ENCODE peak calls at places on chromosome 20, in six cellular contexts. I, A, K, Y, N and S are unnamed samples.

GRCh38 chr20:4569092-4569491 is 152.6 kb upstream of the PRND start:
- DNase-seq in Y (no peak), I (no peak), K (no peak), N (peak; percentile 66), A (no peak), S (no peak)

GRCh38 chr20:50333856-50334255 is 143.2 kb downstream of the CEBPB start:
- DNase-seq in N (no peak), K (no peak), Y (no peak), A (no peak), I (no peak), S (peak; percentile 22)

GRCh38 chr20:3755269-3755668 is 12.3 kb downstream of the ADISSP start:
- DNase-seq in I (no peak), N (no peak), K (no peak), A (no peak), Y (no peak), S (no peak)

GRCh38 chr20:4592316-4593148 is 129.2 kb upstream of the PRND start:
- DNase-seq in N (no peak), Y (peak; percentile 48), I (peak; percentile 81), A (no peak), K (no peak), S (peak; percentile 84)

GRCh38 chr20:8399963-8400362 is 267.9 kb downstream of the PLCB1 start:
- DNase-seq in N (no peak), I (no peak), Y (no peak), A (no peak), K (no peak), S (no peak)

GRCh38 chr20:64131406-64131805 is 24.0 kb upstream of the NPBWR2 start:
- DNase-seq in K (peak; percentile 36), N (no peak), A (no peak), I (peak; percentile 60), Y (no peak), S (peak; percentile 33)

GRCh38 chr20:3889489-3890409 is 562 bp downstream of the PANK2 start:
- DNase-seq in I (peak; percentile 33), Y (peak; percentile 53), N (no peak), A (no peak), K (peak; percentile 75), S (peak; percentile 92)

GRCh38 chr20:4820833-4821518 is 99.3 kb downstream of the PRND start:
- DNase-seq in N (no peak), Y (peak; percentile 22), I (no peak), K (no peak), A (no peak), S (no peak)

GRCh38 chr20:57661201-57662027 is 41.2 kb upstream of the ZBP1 start:
- DNase-seq in A (no peak), I (no peak), N (no peak), Y (no peak), K (peak; percentile 60), S (peak; percentile 75)

GRCh38 chr20:11207749-11208502 is 534.1 kb upstream of the JAG1 start:
- DNase-seq in I (peak; percentile 76), A (peak; percentile 53), Y (no peak), N (no peak), K (no peak), S (no peak)

GRCh38 chr20:61357119-61357518 is 105.1 kb downstream of the CDH4 start:
- DNase-seq in I (no peak), A (no peak), N (no peak), K (no peak), Y (no peak), S (no peak)

GRCh38 chr20:48921883-48922867 is 664 bp downstream of the ARFGEF2 start:
- DNase-seq in K (peak; percentile 74), A (no peak), I (peak; percentile 67), N (no peak), Y (peak; percentile 36), S (peak; percentile 92)

GRCh38 chr20:52191132-52191435 is 495 bp downstream of the ZFP64 start:
- DNase-seq in A (no peak), I (no peak), K (no peak), N (no peak), Y (no peak), S (no peak)

GRCh38 chr20:32971703-32972161 is 32.5 kb downstream of the SUN5 start:
- DNase-seq in A (no peak), K (no peak), I (no peak), N (peak; percentile 66), Y (no peak), S (no peak)

GRCh38 chr20:45436732-45437485 is 21.0 kb downstream of the PIGT start:
- DNase-seq in Y (peak; percentile 85), N (peak; percentile 95), K (peak; percentile 94), I (peak; percentile 85), A (no peak), S (peak; percentile 97)
- TF ChIP-seq POLR2AphosphoS5 in Y (no peak), N (peak; percentile 67), K (peak; percentile 17), I (no peak), A (no peak), S (peak; percentile 82)

GRCh38 chr20:40648505-40649072 is 40.4 kb downstream of the MAFB start:
- DNase-seq in N (no peak), K (no peak), A (no peak), Y (no peak), I (peak; percentile 49), S (no peak)
- H3K4me3 ChIP-seq in N (no peak overlapping the region), K (no peak overlapping the region), A (no peak overlapping the region), Y (no peak overlapping the region), I (no peak overlapping the region), S (no peak overlapping the region)

GRCh38 chr20:24135786-24136185 is 147.2 kb upstream of the GGTLC1 start:
- DNase-seq in A (no peak), Y (no peak), I (no peak), K (no peak), N (no peak), S (no peak)

GRCh38 chr20:24136659-24137246 is 148.2 kb upstream of the GGTLC1 start:
- DNase-seq in N (no peak), I (no peak), K (no peak), Y (no peak), A (no peak), S (no peak)

GRCh38 chr20:24132246-24132645 is 143.7 kb upstream of the GGTLC1 start:
- DNase-seq in N (no peak), A (no peak), I (no peak), K (no peak), Y (no peak), S (no peak)

GRCh38 chr20:24134930-24135329 is 146.4 kb upstream of the GGTLC1 start:
- DNase-seq in I (no peak), A (no peak), Y (no peak), N (no peak), K (no peak), S (no peak)

GRCh38 chr20:24134284-24134683 is 145.7 kb upstream of the GGTLC1 start:
- DNase-seq in A (no peak), K (no peak), N (no peak), Y (no peak), I (no peak), S (no peak)
- TF ChIP-seq POLR2AphosphoS5 in A (no peak), K (no peak), N (no peak), Y (no peak), I (no peak), S (no peak)

GRCh38 chr20:44597516-44597915 is 15.1 kb downstream of the PKIG start:
- DNase-seq in N (no peak), K (no peak), I (no peak), Y (peak; percentile 40), A (no peak), S (no peak)

GRCh38 chr20:44598413-44599290 is 16.3 kb downstream of the PKIG start:
- DNase-seq in K (no peak), Y (peak; percentile 71), A (no peak), N (no peak), I (no peak), S (peak; percentile 80)

GRCh38 chr20:44599715-44600114 is 17.3 kb downstream of the PKIG start:
- DNase-seq in K (no peak), I (no peak), Y (no peak), A (no peak), N (no peak), S (no peak)

GRCh38 chr20:44596876-44597275 is 14.5 kb downstream of the PKIG start:
- DNase-seq in K (no peak), Y (no peak), I (no peak), N (no peak), A (no peak), S (no peak)

DNA sequence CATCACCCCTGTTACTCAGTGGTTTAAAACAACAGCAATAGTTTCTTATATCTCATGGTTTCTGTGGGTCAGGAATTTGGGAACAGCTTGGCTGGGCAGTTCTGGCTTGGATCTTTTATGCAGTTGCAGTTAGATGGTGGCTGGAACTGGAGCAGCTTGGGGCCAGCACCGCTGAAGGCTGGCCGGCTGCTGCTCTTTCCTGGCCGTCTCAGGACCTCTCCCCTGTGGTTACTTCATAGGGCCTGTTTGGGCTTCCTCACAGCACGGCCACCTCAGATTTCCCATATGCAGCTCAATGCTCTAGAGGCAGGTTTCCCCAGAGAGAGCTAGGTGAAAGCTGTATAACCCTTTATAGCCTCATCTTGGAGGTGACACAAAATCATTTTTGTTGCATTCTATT is 15.6 kb downstream of the PKIG start:
- DNase-seq in K (no peak), Y (no peak), A (no peak), N (no peak), I (no peak), S (no peak)
- H3K4me3 ChIP-seq in K (no peak overlapping the region), Y (no peak overlapping the region), A (peak overlapping the region; percentile 26), N (no peak overlapping the region), I (no peak overlapping the region), S (no peak overlapping the region)

GRCh38 chr20:53827996-53828672 is 234.5 kb upstream of the ZNF217 start:
- DNase-seq in I (no peak), K (no peak), Y (peak; percentile 98), A (no peak), N (no peak), S (no peak)
- TF ChIP-seq POLR2AphosphoS5 in I (no peak), K (peak; percentile 53), Y (no peak), A (no peak), N (peak; percentile 70), S (no peak)

DNA sequence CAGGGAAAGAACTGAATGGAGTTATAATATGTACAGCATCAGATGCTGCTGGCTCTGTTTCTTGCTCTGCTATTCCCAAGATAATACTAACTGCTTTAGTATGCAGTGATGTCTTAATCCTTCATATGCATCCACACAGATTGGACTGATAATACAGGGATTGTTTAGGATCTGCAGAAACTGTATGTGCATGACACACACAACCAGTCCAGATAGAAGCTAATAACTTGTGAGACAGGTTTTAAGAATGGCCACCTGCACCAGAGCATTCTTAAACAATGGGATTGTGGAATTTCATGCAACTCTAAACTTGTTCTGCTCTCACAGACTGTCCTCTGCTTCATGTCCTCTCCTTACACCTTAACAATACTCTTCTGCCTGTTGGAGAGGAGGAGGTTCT is 90.9 kb downstream of the SPTLC3 start:
- DNase-seq in I (no peak), N (no peak), A (no peak), Y (no peak), K (no peak), S (no peak)
- H3K4me3 ChIP-seq in I (no peak overlapping the region), N (no peak overlapping the region), A (no peak overlapping the region), Y (no peak overlapping the region), K (no peak overlapping the region), S (no peak overlapping the region)

GRCh38 chr20:59805266-59805665 is 128.2 kb downstream of the SYCP2 start:
- DNase-seq in A (no peak), K (no peak), Y (no peak), N (peak; percentile 17), I (no peak), S (peak; percentile 30)

GRCh38 chr20:59804347-59804746 is 129.1 kb downstream of the SYCP2 start:
- DNase-seq in I (no peak), A (no peak), K (no peak), Y (no peak), N (no peak), S (no peak)

GRCh38 chr20:59802471-59803221 is 130.8 kb downstream of the SYCP2 start:
- DNase-seq in K (peak; percentile 29), A (no peak), I (no peak), N (peak; percentile 80), Y (no peak), S (peak; percentile 35)

GRCh38 chr20:59802018-59802417 is 131.4 kb downstream of the SYCP2 start:
- DNase-seq in Y (no peak), I (no peak), N (peak; percentile 86), K (peak; percentile 1), A (no peak), S (no peak)

GRCh38 chr20:59800309-59800708 is 133.1 kb downstream of the SYCP2 start:
- DNase-seq in N (no peak), I (no peak), Y (no peak), K (no peak), A (no peak), S (no peak)
- TF ChIP-seq POLR2AphosphoS5 in N (no peak), I (no peak), Y (no peak), K (no peak), A (no peak), S (no peak)